ENCODE peak calls at places on chromosomes 4 and X, in ten cellular contexts. C, V, N, Z, O, Q, L, R, K and P are unnamed samples.

GRCh38 chr4:150318527-150318926 is 240.3 kb downstream of the DCLK2 start:
- DNase-seq in O (no peak), C (no peak), K (no peak), L (no peak), V (no peak), Z (no peak), N (no peak), R (no peak), Q (no peak), P (no peak)

GRCh38 chrX:10064736-10065135 is 92.0 kb upstream of the CLCN4 start:
- DNase-seq in K (no peak), O (no peak), N (no peak), Z (no peak), Q (no peak), V (no peak), C (no peak), L (no peak), R (no peak), P (no peak)

GRCh38 chrX:38273453-38273852 is 52.8 kb upstream of the SRPX start:
- DNase-seq in Z (no peak), R (no peak), L (no peak), O (no peak), Q (no peak), K (no peak), V (no peak), C (no peak), N (no peak), P (no peak)

GRCh38 chr4:102429553-102429952 is 71.6 kb upstream of the NFKB1 start:
- DNase-seq in K (peak), Z (no peak), Q (no peak), N (peak), R (no peak), L (no peak), O (no peak), C (peak), V (no peak), P (no peak)

GRCh38 chr4:7894677-7895181 is 44.9 kb downstream of the AFAP1 start:
- DNase-seq in V (peak), N (no peak), R (no peak), Z (no peak), C (no peak), K (no peak), L (no peak), O (no peak), Q (no peak), P (peak)

GRCh38 chr4:90254357-90254756 is 127.2 kb downstream of the CCSER1 start:
- DNase-seq in O (no peak), K (no peak), Q (no peak), Z (no peak), V (no peak), R (no peak), L (no peak), N (no peak), C (peak), P (no peak)

GRCh38 chr4:120209706-120210105 is 143.1 kb upstream of the MAD2L1 start:
- DNase-seq in O (no peak), R (no peak), Q (no peak), L (no peak), Z (no peak), C (no peak), K (no peak), V (no peak), N (no peak), P (no peak)

GRCh38 chr4:34720563-34720962 is 1523.8 kb downstream of the ARAP2 start:
- DNase-seq in N (peak), V (peak), R (peak), L (no peak), O (no peak), Q (no peak), Z (no peak), K (peak), C (peak), P (no peak)

GRCh38 chrX:1390621-1391369 is 1.1 kb downstream of the SLC25A6 start:
- DNase-seq in K (no peak), L (no peak), V (no peak), C (no peak), O (peak), Z (no peak), N (peak), R (no peak), Q (no peak), P (no peak)

GRCh38 chr4:53920883-53921282 is 143.5 kb downstream of the CHIC2 start:
- DNase-seq in N (no peak), L (no peak), K (no peak), R (no peak), C (no peak), O (no peak), Z (no peak), V (no peak), Q (no peak), P (no peak)

GRCh38 chr4:183499389-183499788 is 5.5 kb upstream of the ING2 start:
- DNase-seq in L (no peak), Q (no peak), C (peak), K (no peak), R (no peak), Z (no peak), O (no peak), V (no peak), N (no peak), P (no peak)

GRCh38 chr4:149713031-149713430 is 102.6 kb downstream of the IQCM start:
- DNase-seq in V (no peak), C (no peak), N (no peak), R (no peak), K (no peak), Z (no peak), Q (no peak), L (no peak), O (no peak), P (no peak)

GRCh38 chr4:153265311-153266047 is 61.2 kb downstream of the TRIM2 start:
- DNase-seq in K (no peak), Q (no peak), C (no peak), O (no peak), V (no peak), L (no peak), Z (no peak), N (no peak), R (no peak), P (no peak)

GRCh38 chr4:153067376-153067775 is 131.3 kb downstream of the FHDC1 start:
- DNase-seq in Q (no peak), R (no peak), V (no peak), O (no peak), C (peak), N (peak), K (no peak), Z (no peak), L (no peak), P (no peak)

GRCh38 chrX:56790778-56791177 is 61.7 kb downstream of the NBDY start:
- DNase-seq in O (no peak), R (no peak), C (no peak), Z (no peak), K (no peak), V (no peak), Q (no peak), L (no peak), N (no peak), P (no peak)

GRCh38 chrX:19642517-19643109 is 127.3 kb upstream of the MAP3K15 start:
- DNase-seq in Z (no peak), C (no peak), R (no peak), O (no peak), N (no peak), V (no peak), L (no peak), Q (no peak), K (no peak), P (no peak)

GRCh38 chr4:67575232-67575888 is 16.8 kb downstream of the STAP1 start:
- DNase-seq in V (peak), K (no peak), Q (no peak), Z (no peak), L (peak), R (no peak), C (peak), O (no peak), N (no peak), P (peak)

GRCh38 chrX:40402771-40403533 is 177.8 kb upstream of the ATP6AP2 start:
- DNase-seq in C (peak), R (peak), L (no peak), N (peak), Q (peak), Z (peak), O (no peak), K (peak), V (no peak), P (no peak)

GRCh38 chr4:176360446-176360845 is 40.7 kb downstream of the SPCS3 start:
- DNase-seq in L (no peak), R (no peak), V (no peak), N (peak), K (no peak), C (peak), Q (no peak), Z (no peak), O (no peak), P (no peak)

GRCh38 chr4:152352645-152353116 is 183.2 kb downstream of the FBXW7 start:
- DNase-seq in O (peak), Z (peak), L (no peak), K (peak), C (peak), R (peak), Q (peak), V (peak), N (peak), P (peak)

GRCh38 chr4:89995006-89995405 is 100.4 kb downstream of the MMRN1 start:
- DNase-seq in K (no peak), C (no peak), L (no peak), Z (no peak), R (no peak), Q (no peak), N (no peak), V (no peak), O (no peak), P (no peak)

GRCh38 chrX:22345884-22346283 is 73.2 kb downstream of the CBLL2 start:
- DNase-seq in L (no peak), O (no peak), C (peak), Q (no peak), R (no peak), V (no peak), K (no peak), N (peak), Z (no peak), P (no peak)

GRCh38 chr4:183541081-183542045 is 36.5 kb downstream of the ING2 start:
- DNase-seq in C (peak), Z (peak), N (no peak), R (no peak), O (no peak), L (no peak), K (no peak), Q (peak), V (peak), P (no peak)

GRCh38 chr4:8859550-8860095 is 12.0 kb downstream of the HMX1 start:
- DNase-seq in O (peak), N (no peak), Z (no peak), K (no peak), V (no peak), L (no peak), Q (no peak), C (no peak), R (no peak), P (no peak)

GRCh38 chr4:61922766-61923165 is 722.6 kb downstream of the ADGRL3 start:
- DNase-seq in C (peak), R (no peak), K (no peak), L (no peak), V (no peak), Q (no peak), O (no peak), Z (no peak), N (no peak), P (no peak)

GRCh38 chr4:100391086-100391485 is 126.7 kb downstream of the EMCN start:
- DNase-seq in K (no peak), N (no peak), O (no peak), Q (no peak), C (no peak), Z (no peak), L (no peak), V (no peak), R (no peak), P (no peak)

GRCh38 chrX:13013353-13014110 is 30.9 kb downstream of the FAM9C start:
- DNase-seq in R (peak), L (peak), O (no peak), Q (no peak), V (no peak), C (no peak), N (no peak), K (no peak), Z (no peak), P (no peak)

GRCh38 chr4:127509155-127509554 is 123.6 kb upstream of the INTU start:
- DNase-seq in L (no peak), R (no peak), V (no peak), O (no peak), Z (peak), C (no peak), Q (no peak), N (peak), K (no peak), P (no peak)

GRCh38 chr4:88737304-88738015 is 39.8 kb upstream of the NAP1L5 start:
- DNase-seq in Z (no peak), K (peak), Q (no peak), C (peak), R (no peak), V (peak), L (peak), N (no peak), O (no peak), P (no peak)

GRCh38 chr4:152052431-152053057 is 291.7 kb upstream of the GATB start:
- DNase-seq in N (no peak), Q (no peak), O (no peak), Z (no peak), R (no peak), L (no peak), V (no peak), C (no peak), K (no peak), P (no peak)

GRCh38 chr4:108126806-108127205 is 41.9 kb downstream of the LEF1 start:
- DNase-seq in Q (no peak), N (no peak), V (no peak), Z (no peak), K (no peak), R (no peak), C (no peak), L (no peak), O (no peak), P (no peak)

GRCh38 chr4:87529187-87529586 is at the start of gene SPARCL1:
- DNase-seq in O (peak), L (no peak), C (no peak), R (peak), V (no peak), N (no peak), Q (no peak), K (no peak), Z (no peak), P (no peak)

GRCh38 chrX:153065389-153065788 is 6.9 kb upstream of the PNMA6A start:
- DNase-seq in O (no peak), Z (no peak), R (no peak), Q (no peak), L (no peak), C (no peak), K (no peak), V (no peak), N (peak), P (no peak)